ENCODE peak calls at places on chromosomes 6 and 20, in six cellular contexts. G is A549, X is stomach, P is ovary, K is IMR-90, J is sigmoid colon. Z is an unnamed sample.

GRCh38 chr20:7094438-7094997 is 327.0 kb downstream of the BMP2 start:
- DNase-seq in G (peak; percentile 47), X (no peak), P (no peak), K (peak; percentile 0), J (no peak), Z (no peak)

GRCh38 chr20:8330316-8330784 is 198.3 kb downstream of the PLCB1 start:
- DNase-seq in G (no peak), X (no peak), P (no peak), K (no peak), J (no peak), Z (no peak)

GRCh38 chr20:31710423-31711250 is 12.0 kb downstream of the BCL2L1 start:
- DNase-seq in G (no peak), X (peak; percentile 76), P (no peak), K (no peak), J (peak; percentile 56), Z (no peak)

GRCh38 chr6:23213651-23214050 is 644.3 kb downstream of the HDGFL1 start:
- DNase-seq in G (no peak), X (no peak), P (no peak), K (peak; percentile 54), J (no peak), Z (no peak)

GRCh38 chr6:23180504-23181293 is 611.3 kb downstream of the HDGFL1 start:
- DNase-seq in G (no peak), X (peak; percentile 53), P (peak; percentile 45), K (peak; percentile 90), J (peak; percentile 80), Z (no peak)

GRCh38 chr6:163860194-163861081 is 445.9 kb downstream of the QKI start:
- DNase-seq in G (no peak), X (no peak), P (no peak), K (peak; percentile 86), J (no peak), Z (no peak)

GRCh38 chr6:44269921-44270525 is at the start of gene TMEM151B:
- DNase-seq in G (no peak), X (no peak), P (no peak), K (no peak), J (no peak), Z (no peak)

GRCh38 chr20:37680420-37680819 is 13.4 kb upstream of the CTNNBL1 start:
- DNase-seq in G (no peak), X (no peak), P (no peak), K (no peak), J (no peak), Z (no peak)

GRCh38 chr20:16491277-16491912 is 81.9 kb downstream of the KIF16B start:
- DNase-seq in G (no peak), X (no peak), P (no peak), K (peak; percentile 49), J (no peak), Z (peak; percentile 62)

GRCh38 chr20:48556956-48557355 is 270.8 kb downstream of the PREX1 start:
- DNase-seq in G (no peak), X (no peak), P (no peak), K (no peak), J (no peak), Z (no peak)

GRCh38 chr6:146209942-146210341 is 181.1 kb downstream of the GRM1 start:
- DNase-seq in G (no peak), X (no peak), P (no peak), K (no peak), J (no peak), Z (no peak)

GRCh38 chr20:60589624-60590023 is 631.4 kb downstream of the CDH26 start:
- DNase-seq in G (no peak), X (no peak), P (no peak), K (peak; percentile 3), J (no peak), Z (no peak)

GRCh38 chr6:27127874-27128795 is 119.4 kb upstream of the PRSS16 start:
- DNase-seq in G (no peak), X (no peak), P (no peak), K (no peak), J (no peak), Z (no peak)
- TF ChIP-seq POLR2A in G (no peak), X (no peak), P (no peak), K (no peak), J (no peak), Z (no peak)

GRCh38 chr6:127190552-127190951 is 72.1 kb downstream of the RSPO3 start:
- DNase-seq in G (peak; percentile 59), X (no peak), P (no peak), K (peak; percentile 61), J (no peak), Z (no peak)
- TF ChIP-seq CTCF in G (peak; percentile 66), X (no peak), P (no peak), K (peak; percentile 59), J (peak; percentile 31), Z (no peak)

GRCh38 chr6:35296931-35297330 is 687 bp upstream of the DEF6 start:
- DNase-seq in G (no peak), X (no peak), P (no peak), K (no peak), J (peak; percentile 49), Z (no peak)

GRCh38 chr6:35298625-35299140 is 1.1 kb downstream of the DEF6 start:
- DNase-seq in G (no peak), X (no peak), P (no peak), K (no peak), J (peak; percentile 34), Z (no peak)

GRCh38 chr6:35299674-35300073 is 2.1 kb downstream of the DEF6 start:
- DNase-seq in G (no peak), X (no peak), P (no peak), K (no peak), J (peak; percentile 68), Z (no peak)

GRCh38 chr6:35295521-35296315 is 1.9 kb upstream of the DEF6 start:
- DNase-seq in G (no peak), X (no peak), P (no peak), K (no peak), J (peak; percentile 52), Z (no peak)

GRCh38 chr6:35297541-35298481 is at the start of gene DEF6:
- DNase-seq in G (peak; percentile 31), X (peak; percentile 92), P (peak; percentile 82), K (peak; percentile 82), J (peak; percentile 90), Z (peak; percentile 87)
- TF ChIP-seq POLR2A in G (no peak), X (no peak), P (no peak), K (no peak), J (no peak), Z (peak; percentile 21)

GRCh38 chr20:58963060-58963584 is 17.9 kb upstream of the NELFCD start:
- DNase-seq in G (no peak), X (no peak), P (no peak), K (no peak), J (no peak), Z (no peak)
- TF ChIP-seq CTCF in G (no peak), X (no peak), P (no peak), K (no peak), J (peak; percentile 37), Z (no peak)

GRCh38 chr6:20401403-20402180 is at the start of gene E2F3:
- DNase-seq in G (peak; percentile 99), X (peak; percentile 100), P (peak; percentile 100), K (peak; percentile 100), J (peak; percentile 100), Z (peak; percentile 100)

GRCh38 chr6:20402181-20403079 is 751 bp downstream of the E2F3 start:
- DNase-seq in G (peak; percentile 70), X (peak; percentile 35), P (peak; percentile 19), K (no peak), J (peak; percentile 67), Z (peak; percentile 74)

GRCh38 chr6:20404641-20405032 is 3.0 kb downstream of the E2F3 start:
- DNase-seq in G (peak; percentile 78), X (no peak), P (peak; percentile 21), K (peak; percentile 81), J (no peak), Z (peak; percentile 83)

GRCh38 chr6:20403766-20404640 is 2.3 kb downstream of the E2F3 start:
- DNase-seq in G (peak; percentile 63), X (peak; percentile 34), P (no peak), K (peak; percentile 58), J (no peak), Z (peak; percentile 50)

GRCh38 chr6:20403080-20403765 is 1.5 kb downstream of the E2F3 start:
- DNase-seq in G (peak; percentile 91), X (peak; percentile 84), P (peak; percentile 62), K (peak; percentile 74), J (peak; percentile 91), Z (peak; percentile 89)
- TF ChIP-seq POLR2A in G (peak; percentile 42), X (no peak), P (no peak), K (no peak), J (no peak), Z (peak; percentile 28)

GRCh38 chr6:138403324-138403800 is 661 bp upstream of the HEBP2 start:
- DNase-seq in G (peak; percentile 18), X (peak; percentile 36), P (peak; percentile 45), K (no peak), J (peak; percentile 71), Z (peak; percentile 71)
- TF ChIP-seq CTCF in G (no peak), X (no peak), P (no peak), K (peak; percentile 26), J (no peak), Z (peak; percentile 8)

GRCh38 chr6:142885182-142885867 is 59.7 kb downstream of the HIVEP2 start:
- DNase-seq in G (peak; percentile 95), X (no peak), P (peak; percentile 67), K (peak; percentile 99), J (no peak), Z (peak; percentile 56)
- TF ChIP-seq POLR2A in G (no peak), X (no peak), P (peak; percentile 28), K (peak; percentile 41), J (no peak), Z (no peak)

DNA sequence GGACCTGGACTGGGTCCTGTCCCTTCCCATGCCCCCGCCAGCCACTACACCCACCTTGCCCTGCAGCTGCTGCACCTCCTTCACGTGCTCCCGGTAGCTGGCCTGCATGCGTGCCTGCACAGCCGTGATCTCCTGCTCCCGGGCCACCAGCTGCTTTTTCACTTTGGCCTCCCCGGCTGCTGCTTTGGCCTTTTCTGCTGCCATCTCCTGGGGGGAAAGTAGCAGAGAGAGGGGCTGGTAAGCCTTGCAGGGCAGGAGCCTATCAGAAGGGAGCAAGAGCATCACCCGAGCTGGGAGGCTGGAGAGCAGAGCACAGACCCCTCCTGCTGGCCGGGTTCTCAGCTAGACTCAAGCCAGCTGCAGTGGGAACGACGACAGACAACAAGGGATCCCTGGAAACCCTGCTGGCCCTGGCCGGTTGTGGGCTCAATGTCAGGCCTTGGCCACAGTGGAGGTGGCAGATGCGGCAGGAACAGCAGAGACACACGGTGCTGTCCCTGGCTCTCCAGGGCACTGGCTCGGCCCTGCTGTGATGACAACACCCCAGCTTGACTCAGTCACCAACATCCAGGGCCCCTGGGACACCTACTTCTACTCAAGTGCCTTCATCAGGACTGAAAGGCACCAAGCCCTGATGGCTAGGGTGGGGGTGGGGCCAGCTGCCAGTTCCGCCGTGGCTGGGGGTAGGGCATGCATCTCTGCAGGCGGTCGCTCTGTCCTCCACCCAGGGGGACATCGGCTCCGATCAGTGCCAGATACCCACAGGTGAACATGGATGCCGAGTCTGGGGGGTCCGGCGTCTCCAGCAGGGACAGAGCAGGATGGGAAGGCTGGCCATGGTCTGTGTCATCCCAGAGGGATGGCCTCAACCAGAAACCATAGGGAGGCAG is 45.3 kb downstream of the RRBP1 start:
- DNase-seq in G (no peak), X (no peak), P (no peak), K (no peak), J (no peak), Z (no peak)
- TF ChIP-seq CTCF in G (no peak), X (no peak), P (no peak), K (no peak), J (no peak), Z (no peak)

GRCh38 chr6:33721529-33721928 is 10.0 kb upstream of the UQCC2 start:
- DNase-seq in G (no peak), X (no peak), P (no peak), K (no peak), J (no peak), Z (no peak)
- TF ChIP-seq POLR2A in G (no peak), X (no peak), P (no peak), K (no peak), J (no peak), Z (no peak)

GRCh38 chr6:56757585-56757984 is 114.9 kb upstream of the DST start:
- DNase-seq in G (peak; percentile 72), X (peak; percentile 69), P (no peak), K (peak; percentile 71), J (peak; percentile 64), Z (no peak)
- TF ChIP-seq CTCF in G (peak; percentile 48), X (peak; percentile 64), P (no peak), K (peak; percentile 58), J (peak; percentile 42), Z (peak; percentile 33)